ENCODE peak calls at places on chromosome 20, in seven cellular contexts. One of them, this sample, is unnamed.

GRCh38 chr20:61940491-61940890 is 125.2 kb downstream of the TAF4 start:
- DNase-seq in cardiac fibroblast: no peak
- DNase-seq in cardiac muscle cell: no peak
- DNase-seq in CD4-positive, alpha-beta T cell: no peak
- DNase-seq in fibroblast of mammary gland: no peak
- DNase-seq in AG09309: no peak
- DNase-seq in epithelial cell of esophagus: no peak
- DNase-seq in this sample: no peak

GRCh38 chr20:9458075-9458818 is 56.1 kb upstream of the LAMP5 start:
- DNase-seq in CD4-positive, alpha-beta T cell: no peak
- DNase-seq in epithelial cell of esophagus: peak; percentile 63
- DNase-seq in fibroblast of mammary gland: peak; percentile 61
- DNase-seq in AG09309: no peak
- DNase-seq in cardiac fibroblast: peak; percentile 40
- DNase-seq in cardiac muscle cell: peak; percentile 15
- DNase-seq in this sample: no peak

GRCh38 chr20:14477125-14477524 is 139.7 kb upstream of the FLRT3 start:
- DNase-seq in cardiac fibroblast: peak; percentile 60
- DNase-seq in fibroblast of mammary gland: peak; percentile 89
- DNase-seq in CD4-positive, alpha-beta T cell: no peak
- DNase-seq in cardiac muscle cell: no peak
- DNase-seq in epithelial cell of esophagus: peak; percentile 93
- DNase-seq in AG09309: no peak
- DNase-seq in this sample: peak; percentile 55

GRCh38 chr20:59628171-59628570 is 23.8 kb downstream of the PHACTR3 start:
- DNase-seq in cardiac fibroblast: no peak
- DNase-seq in fibroblast of mammary gland: no peak
- DNase-seq in cardiac muscle cell: no peak
- DNase-seq in epithelial cell of esophagus: no peak
- DNase-seq in CD4-positive, alpha-beta T cell: no peak
- DNase-seq in AG09309: no peak
- DNase-seq in this sample: no peak

GRCh38 chr20:58260006-58260405 is 31.6 kb upstream of the ANKRD60 start:
- DNase-seq in AG09309: no peak
- DNase-seq in epithelial cell of esophagus: no peak
- DNase-seq in CD4-positive, alpha-beta T cell: no peak
- DNase-seq in cardiac muscle cell: no peak
- DNase-seq in cardiac fibroblast: peak; percentile 28
- DNase-seq in fibroblast of mammary gland: peak; percentile 25
- DNase-seq in this sample: peak; percentile 7

GRCh38 chr20:5688431-5688972 is 61.7 kb upstream of the SHLD1 start:
- DNase-seq in CD4-positive, alpha-beta T cell: no peak
- DNase-seq in epithelial cell of esophagus: no peak
- DNase-seq in cardiac muscle cell: no peak
- DNase-seq in AG09309: no peak
- DNase-seq in cardiac fibroblast: no peak
- DNase-seq in fibroblast of mammary gland: peak; percentile 24
- DNase-seq in this sample: no peak

GRCh38 chr20:35166242-35166830 is 5.5 kb upstream of the PROCR start:
- DNase-seq in CD4-positive, alpha-beta T cell: no peak
- DNase-seq in fibroblast of mammary gland: no peak
- DNase-seq in AG09309: no peak
- DNase-seq in epithelial cell of esophagus: no peak
- DNase-seq in cardiac fibroblast: peak; percentile 12
- DNase-seq in cardiac muscle cell: no peak
- DNase-seq in this sample: no peak

GRCh38 chr20:51373713-51374481 is 168.6 kb downstream of the NFATC2 start:
- DNase-seq in CD4-positive, alpha-beta T cell: no peak
- DNase-seq in cardiac fibroblast: no peak
- DNase-seq in cardiac muscle cell: peak; percentile 73
- DNase-seq in epithelial cell of esophagus: no peak
- DNase-seq in AG09309: no peak
- DNase-seq in fibroblast of mammary gland: no peak
- DNase-seq in this sample: peak; percentile 48

GRCh38 chr20:731891-732560 is 36.3 kb downstream of the SLC52A3 start:
- DNase-seq in fibroblast of mammary gland: peak; percentile 10
- DNase-seq in AG09309: no peak
- DNase-seq in epithelial cell of esophagus: no peak
- DNase-seq in cardiac fibroblast: no peak
- DNase-seq in cardiac muscle cell: no peak
- DNase-seq in CD4-positive, alpha-beta T cell: no peak
- DNase-seq in this sample: no peak

GRCh38 chr20:57399587-57400261 is 8.5 kb downstream of the RBM38 start:
- DNase-seq in cardiac muscle cell: no peak
- DNase-seq in CD4-positive, alpha-beta T cell: no peak
- DNase-seq in fibroblast of mammary gland: no peak
- DNase-seq in AG09309: no peak
- DNase-seq in epithelial cell of esophagus: no peak
- DNase-seq in cardiac fibroblast: no peak
- DNase-seq in this sample: no peak

GRCh38 chr20:32697608-32698007 is 23.9 kb upstream of the C20orf203 start:
- DNase-seq in cardiac muscle cell: no peak
- DNase-seq in AG09309: no peak
- DNase-seq in cardiac fibroblast: no peak
- DNase-seq in CD4-positive, alpha-beta T cell: no peak
- DNase-seq in fibroblast of mammary gland: no peak
- DNase-seq in epithelial cell of esophagus: no peak
- DNase-seq in this sample: no peak

GRCh38 chr20:36407196-36407733 is 101.1 kb downstream of the DLGAP4 start:
- DNase-seq in CD4-positive, alpha-beta T cell: no peak
- DNase-seq in AG09309: no peak
- DNase-seq in cardiac muscle cell: no peak
- DNase-seq in epithelial cell of esophagus: peak; percentile 72
- DNase-seq in fibroblast of mammary gland: peak; percentile 85
- DNase-seq in cardiac fibroblast: peak; percentile 88
- DNase-seq in this sample: peak; percentile 52

GRCh38 chr20:6029538-6029937 is 24.3 kb downstream of the LRRN4 start:
- DNase-seq in fibroblast of mammary gland: peak; percentile 81
- DNase-seq in CD4-positive, alpha-beta T cell: no peak
- DNase-seq in epithelial cell of esophagus: peak; percentile 24
- DNase-seq in cardiac fibroblast: peak; percentile 64
- DNase-seq in AG09309: no peak
- DNase-seq in cardiac muscle cell: no peak
- DNase-seq in this sample: no peak

GRCh38 chr20:14764511-14765369 is 427.3 kb upstream of the FLRT3 start:
- DNase-seq in AG09309: no peak
- DNase-seq in cardiac fibroblast: no peak
- DNase-seq in fibroblast of mammary gland: no peak
- DNase-seq in CD4-positive, alpha-beta T cell: no peak
- DNase-seq in cardiac muscle cell: no peak
- DNase-seq in epithelial cell of esophagus: peak; percentile 84
- DNase-seq in this sample: no peak

GRCh38 chr20:35735828-35736470 is 6.1 kb downstream of the RBM39 start:
- DNase-seq in fibroblast of mammary gland: peak; percentile 47
- DNase-seq in cardiac muscle cell: no peak
- DNase-seq in epithelial cell of esophagus: no peak
- DNase-seq in CD4-positive, alpha-beta T cell: no peak
- DNase-seq in AG09309: no peak
- DNase-seq in cardiac fibroblast: peak; percentile 40
- DNase-seq in this sample: peak; percentile 37

GRCh38 chr20:51428451-51429143 is 113.9 kb downstream of the NFATC2 start:
- DNase-seq in cardiac fibroblast: peak; percentile 37
- DNase-seq in AG09309: no peak
- DNase-seq in CD4-positive, alpha-beta T cell: no peak
- DNase-seq in cardiac muscle cell: peak; percentile 83
- DNase-seq in epithelial cell of esophagus: no peak
- DNase-seq in fibroblast of mammary gland: peak; percentile 17
- DNase-seq in this sample: peak; percentile 78

GRCh38 chr20:36004045-36004444 is 35.7 kb downstream of the CNBD2 start:
- DNase-seq in CD4-positive, alpha-beta T cell: no peak
- DNase-seq in cardiac muscle cell: no peak
- DNase-seq in fibroblast of mammary gland: peak; percentile 70
- DNase-seq in AG09309: no peak
- DNase-seq in cardiac fibroblast: peak; percentile 68
- DNase-seq in epithelial cell of esophagus: peak; percentile 75
- DNase-seq in this sample: no peak

GRCh38 chr20:23647346-23647745 is 9.6 kb upstream of the CST3 start:
- DNase-seq in CD4-positive, alpha-beta T cell: no peak
- DNase-seq in cardiac muscle cell: no peak
- DNase-seq in fibroblast of mammary gland: no peak
- DNase-seq in epithelial cell of esophagus: no peak
- DNase-seq in AG09309: no peak
- DNase-seq in cardiac fibroblast: peak; percentile 21
- DNase-seq in this sample: no peak

GRCh38 chr20:9407805-9408421 is 106.5 kb upstream of the LAMP5 start:
- DNase-seq in epithelial cell of esophagus: peak; percentile 72
- DNase-seq in cardiac muscle cell: peak; percentile 72
- DNase-seq in CD4-positive, alpha-beta T cell: no peak
- DNase-seq in AG09309: peak; percentile 35
- DNase-seq in fibroblast of mammary gland: peak; percentile 79
- DNase-seq in cardiac fibroblast: peak; percentile 84
- DNase-seq in this sample: peak; percentile 83

GRCh38 chr20:10239954-10240353 is 21.3 kb downstream of the SNAP25 start:
- DNase-seq in AG09309: no peak
- DNase-seq in cardiac fibroblast: peak; percentile 24
- DNase-seq in epithelial cell of esophagus: peak; percentile 92
- DNase-seq in CD4-positive, alpha-beta T cell: no peak
- DNase-seq in fibroblast of mammary gland: peak; percentile 28
- DNase-seq in cardiac muscle cell: peak; percentile 52
- DNase-seq in this sample: no peak

GRCh38 chr20:8837396-8837795 is 231.5 kb upstream of the PLCB4 start:
- DNase-seq in fibroblast of mammary gland: peak; percentile 91
- DNase-seq in epithelial cell of esophagus: peak; percentile 44
- DNase-seq in cardiac muscle cell: no peak
- DNase-seq in CD4-positive, alpha-beta T cell: no peak
- DNase-seq in AG09309: peak; percentile 66
- DNase-seq in cardiac fibroblast: peak; percentile 78
- DNase-seq in this sample: peak; percentile 30

GRCh38 chr20:32456869-32457421 is 98.8 kb downstream of the ASXL1 start:
- DNase-seq in AG09309: no peak
- DNase-seq in cardiac fibroblast: peak; percentile 43
- DNase-seq in fibroblast of mammary gland: no peak
- DNase-seq in cardiac muscle cell: peak; percentile 87
- DNase-seq in CD4-positive, alpha-beta T cell: no peak
- DNase-seq in epithelial cell of esophagus: no peak
- DNase-seq in this sample: no peak

GRCh38 chr20:47817573-47817972 is 32.3 kb upstream of the SULF2 start:
- DNase-seq in fibroblast of mammary gland: no peak
- DNase-seq in cardiac muscle cell: no peak
- DNase-seq in CD4-positive, alpha-beta T cell: no peak
- DNase-seq in epithelial cell of esophagus: peak; percentile 91
- DNase-seq in AG09309: no peak
- DNase-seq in cardiac fibroblast: no peak
- DNase-seq in this sample: no peak

GRCh38 chr20:24805456-24806233 is 143.4 kb upstream of the CST7 start:
- DNase-seq in epithelial cell of esophagus: no peak
- DNase-seq in fibroblast of mammary gland: no peak
- DNase-seq in CD4-positive, alpha-beta T cell: no peak
- DNase-seq in AG09309: no peak
- DNase-seq in cardiac muscle cell: no peak
- DNase-seq in cardiac fibroblast: no peak
- DNase-seq in this sample: no peak
- TF ChIP-seq CTCF in epithelial cell of esophagus: no peak
- TF ChIP-seq CTCF in fibroblast of mammary gland: no peak
- TF ChIP-seq CTCF in CD4-positive, alpha-beta T cell: no peak
- TF ChIP-seq CTCF in AG09309: no peak
- TF ChIP-seq CTCF in cardiac muscle cell: no peak
- TF ChIP-seq CTCF in cardiac fibroblast: no peak
- TF ChIP-seq CTCF in this sample: no peak

GRCh38 chr20:53208110-53208908 is 236.2 kb downstream of the TSHZ2 start:
- DNase-seq in fibroblast of mammary gland: no peak
- DNase-seq in AG09309: no peak
- DNase-seq in CD4-positive, alpha-beta T cell: no peak
- DNase-seq in cardiac muscle cell: peak; percentile 13
- DNase-seq in cardiac fibroblast: no peak
- DNase-seq in epithelial cell of esophagus: no peak
- DNase-seq in this sample: no peak
- TF ChIP-seq CTCF in fibroblast of mammary gland: peak; percentile 19
- TF ChIP-seq CTCF in AG09309: no peak
- TF ChIP-seq CTCF in CD4-positive, alpha-beta T cell: no peak
- TF ChIP-seq CTCF in cardiac muscle cell: no peak
- TF ChIP-seq CTCF in cardiac fibroblast: no peak
- TF ChIP-seq CTCF in epithelial cell of esophagus: no peak
- TF ChIP-seq CTCF in this sample: no peak

GRCh38 chr20:2914160-2914559 is 40.9 kb downstream of the PTPRA start:
- DNase-seq in cardiac fibroblast: peak; percentile 20
- DNase-seq in fibroblast of mammary gland: no peak
- DNase-seq in cardiac muscle cell: peak; percentile 46
- DNase-seq in CD4-positive, alpha-beta T cell: no peak
- DNase-seq in epithelial cell of esophagus: peak; percentile 50
- DNase-seq in AG09309: no peak
- DNase-seq in this sample: no peak
- TF ChIP-seq CTCF in cardiac fibroblast: peak; percentile 10
- TF ChIP-seq CTCF in fibroblast of mammary gland: peak; percentile 0
- TF ChIP-seq CTCF in cardiac muscle cell: peak; percentile 22
- TF ChIP-seq CTCF in CD4-positive, alpha-beta T cell: no peak
- TF ChIP-seq CTCF in epithelial cell of esophagus: peak; percentile 42
- TF ChIP-seq CTCF in AG09309: no peak
- TF ChIP-seq CTCF in this sample: no peak

GRCh38 chr20:7272512-7272911 is 505.0 kb downstream of the BMP2 start:
- DNase-seq in cardiac fibroblast: peak; percentile 14
- DNase-seq in AG09309: no peak
- DNase-seq in epithelial cell of esophagus: no peak
- DNase-seq in fibroblast of mammary gland: no peak
- DNase-seq in cardiac muscle cell: no peak
- DNase-seq in CD4-positive, alpha-beta T cell: no peak
- DNase-seq in this sample: peak; percentile 28
- TF ChIP-seq CTCF in cardiac fibroblast: peak; percentile 22
- TF ChIP-seq CTCF in AG09309: peak; percentile 21
- TF ChIP-seq CTCF in epithelial cell of esophagus: peak; percentile 32
- TF ChIP-seq CTCF in fibroblast of mammary gland: peak; percentile 17
- TF ChIP-seq CTCF in cardiac muscle cell: peak; percentile 11
- TF ChIP-seq CTCF in CD4-positive, alpha-beta T cell: no peak
- TF ChIP-seq CTCF in this sample: peak; percentile 49

DNA sequence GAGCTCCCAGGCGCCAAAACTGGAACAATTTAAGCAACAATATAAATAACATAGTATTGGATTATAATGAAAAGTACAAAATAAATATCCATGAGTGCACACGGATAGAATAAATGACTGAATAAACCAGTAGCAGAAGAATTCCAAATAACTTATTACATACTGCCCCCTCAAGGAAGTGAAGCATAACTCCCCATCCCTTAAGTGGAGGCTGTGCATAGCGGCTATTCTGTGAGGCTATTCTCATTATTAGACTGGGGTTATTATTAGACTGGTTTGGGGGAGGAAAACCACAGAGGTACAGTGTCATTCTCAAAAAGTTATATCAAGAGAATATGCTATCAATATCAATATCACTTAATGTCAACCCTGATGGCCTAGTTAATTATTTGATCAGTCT is 94.4 kb upstream of the SIRPA start:
- DNase-seq in fibroblast of mammary gland: peak; percentile 55
- DNase-seq in CD4-positive, alpha-beta T cell: no peak
- DNase-seq in AG09309: no peak
- DNase-seq in cardiac muscle cell: peak; percentile 18
- DNase-seq in cardiac fibroblast: peak; percentile 57
- DNase-seq in epithelial cell of esophagus: peak; percentile 52
- DNase-seq in this sample: peak; percentile 68
- TF ChIP-seq CTCF in fibroblast of mammary gland: peak; percentile 57
- TF ChIP-seq CTCF in CD4-positive, alpha-beta T cell: no peak
- TF ChIP-seq CTCF in AG09309: peak; percentile 47
- TF ChIP-seq CTCF in cardiac muscle cell: peak; percentile 54
- TF ChIP-seq CTCF in cardiac fibroblast: peak; percentile 54
- TF ChIP-seq CTCF in epithelial cell of esophagus: peak; percentile 46
- TF ChIP-seq CTCF in this sample: peak; percentile 62

This sample was measured in fibroblast of the aortic adventitia.